ENCODE peak calls at places on chromosomes 5 and 9, in six cellular contexts. I, R, D, Q, A and V are unnamed samples. For H3K4me1, the result is how much of the 10 kb centered on the place peaks cover.

GRCh38 chr9:94971378-94972131 is 245.1 kb downstream of the AOPEP start:
- DNase-seq in I (no peak), R (no peak), D (peak), Q (no peak), A (no peak), V (no peak)

GRCh38 chr5:73370620-73371583 is 77.7 kb downstream of the FOXD1 start:
- DNase-seq in I (peak), R (no peak), D (no peak), Q (no peak), A (peak), V (peak)

GRCh38 chr5:39102684-39103155 is 28.5 kb upstream of the RICTOR start:
- DNase-seq in I (peak), R (no peak), D (peak), Q (no peak), A (peak), V (no peak)

GRCh38 chr9:21549251-21549765 is 67.2 kb upstream of the IFNE start:
- DNase-seq in I (peak), R (no peak), D (no peak), Q (no peak), A (peak), V (peak)

GRCh38 chr5:124973613-124974130 is 227.2 kb upstream of the ZNF608 start:
- DNase-seq in I (no peak), R (no peak), D (no peak), Q (no peak), A (no peak), V (no peak)

GRCh38 chr9:117411547-117411946 is 3.3 kb downstream of the ASTN2 start:
- DNase-seq in I (peak), R (peak), D (peak), Q (peak), A (peak), V (peak)

GRCh38 chr5:78628260-78629024 is 20.1 kb downstream of the LHFPL2 start:
- DNase-seq in I (no peak), R (no peak), D (no peak), Q (no peak), A (no peak), V (no peak)

GRCh38 chr5:53367727-53368126 is 112.7 kb upstream of the FST start:
- DNase-seq in I (no peak), R (no peak), D (no peak), Q (no peak), A (no peak), V (no peak)

GRCh38 chr5:112002368-112002767 is 245.4 kb upstream of the NREP start:
- DNase-seq in I (no peak), R (no peak), D (no peak), Q (no peak), A (peak), V (no peak)

GRCh38 chr5:151770383-151771258 is 1.1 kb upstream of the G3BP1 start:
- DNase-seq in I (peak), R (peak), D (no peak), Q (peak), A (peak), V (no peak)

GRCh38 chr5:120463991-120464626 is at the start of gene PRR16:
- DNase-seq in I (peak), R (peak), D (no peak), Q (peak), A (peak), V (peak)

GRCh38 chr9:95463145-95464060 is 53.4 kb downstream of the PTCH1 start:
- DNase-seq in I (no peak), R (no peak), D (no peak), Q (no peak), A (no peak), V (no peak)

GRCh38 chr9:99356512-99356971 is 134.5 kb downstream of the SEC61B start:
- DNase-seq in I (no peak), R (no peak), D (no peak), Q (no peak), A (peak), V (no peak)

GRCh38 chr5:3077684-3078083 is 326.2 kb upstream of the IRX2 start:
- DNase-seq in I (no peak), R (peak), D (no peak), Q (no peak), A (no peak), V (no peak)

GRCh38 chr9:136345281-136346156 is 18.0 kb downstream of the DNLZ start:
- DNase-seq in I (no peak), R (peak), D (peak), Q (no peak), A (peak), V (peak)

GRCh38 chr9:10274983-10275382 is 337.8 kb downstream of the PTPRD start:
- DNase-seq in I (no peak), R (peak), D (no peak), Q (no peak), A (no peak), V (no peak)

GRCh38 chr5:116276952-116277351 is 192.1 kb downstream of the COMMD10 start:
- DNase-seq in I (no peak), R (no peak), D (no peak), Q (no peak), A (peak), V (no peak)

GRCh38 chr5:13814293-13814692 is 130.2 kb downstream of the DNAH5 start:
- DNase-seq in I (peak), R (no peak), D (no peak), Q (no peak), A (peak), V (peak)

GRCh38 chr5:81228084-81228483 is 5.0 kb upstream of the CKMT2 start:
- DNase-seq in I (no peak), R (no peak), D (no peak), Q (no peak), A (no peak), V (no peak)

GRCh38 chr9:124020520-124021384 is 9.2 kb downstream of the LHX2 start:
- DNase-seq in I (no peak), R (peak), D (no peak), Q (no peak), A (no peak), V (no peak)

GRCh38 chr9:14546693-14547092 is 146.5 kb downstream of the ZDHHC21 start:
- DNase-seq in I (no peak), R (no peak), D (no peak), Q (no peak), A (no peak), V (no peak)

GRCh38 chr5:168163966-168164365 is 127.5 kb upstream of the WWC1 start:
- DNase-seq in I (no peak), R (no peak), D (no peak), Q (no peak), A (no peak), V (no peak)

GRCh38 chr5:132807163-132807838 is 5.8 kb upstream of the SOWAHA start:
- DNase-seq in I (no peak), R (peak), D (peak), Q (no peak), A (no peak), V (no peak)

GRCh38 chr5:57495285-57495684 is 12.7 kb upstream of the ACTBL2 start:
- DNase-seq in I (no peak), R (no peak), D (no peak), Q (no peak), A (no peak), V (no peak)

GRCh38 chr9:6873862-6874261 is 116.1 kb downstream of the KDM4C start:
- DNase-seq in I (peak), R (no peak), D (no peak), Q (no peak), A (peak), V (no peak)

GRCh38 chr9:113978954-113979712 is 99.0 kb downstream of the AMBP start:
- DNase-seq in I (peak), R (no peak), D (no peak), Q (no peak), A (peak), V (peak)

GRCh38 chr9:114451707-114452031 is 53.6 kb downstream of the WHRN start:
- DNase-seq in I (no peak), R (no peak), D (no peak), Q (no peak), A (no peak), V (no peak)

GRCh38 chr5:154095819-154096380 is 57.1 kb downstream of the MFAP3 start:
- DNase-seq in I (no peak), R (no peak), D (no peak), Q (no peak), A (peak), V (no peak)

GRCh38 chr5:15993934-15994333 is 185.7 kb downstream of the MARCHF11 start:
- DNase-seq in I (peak), R (peak), D (no peak), Q (no peak), A (peak), V (no peak)

GRCh38 chr9:69254223-69254622 is 70.8 kb upstream of the ENTREP1 start:
- DNase-seq in I (no peak), R (no peak), D (no peak), Q (no peak), A (no peak), V (no peak)

GRCh38 chr5:122972877-122973276 is 63.6 kb downstream of the PPIC start:
- DNase-seq in I (peak), R (no peak), D (no peak), Q (no peak), A (peak), V (peak)

GRCh38 chr5:40578501-40579451 is 100.9 kb upstream of the PTGER4 start:
- DNase-seq in I (peak), R (no peak), D (no peak), Q (no peak), A (peak), V (peak)

DNA sequence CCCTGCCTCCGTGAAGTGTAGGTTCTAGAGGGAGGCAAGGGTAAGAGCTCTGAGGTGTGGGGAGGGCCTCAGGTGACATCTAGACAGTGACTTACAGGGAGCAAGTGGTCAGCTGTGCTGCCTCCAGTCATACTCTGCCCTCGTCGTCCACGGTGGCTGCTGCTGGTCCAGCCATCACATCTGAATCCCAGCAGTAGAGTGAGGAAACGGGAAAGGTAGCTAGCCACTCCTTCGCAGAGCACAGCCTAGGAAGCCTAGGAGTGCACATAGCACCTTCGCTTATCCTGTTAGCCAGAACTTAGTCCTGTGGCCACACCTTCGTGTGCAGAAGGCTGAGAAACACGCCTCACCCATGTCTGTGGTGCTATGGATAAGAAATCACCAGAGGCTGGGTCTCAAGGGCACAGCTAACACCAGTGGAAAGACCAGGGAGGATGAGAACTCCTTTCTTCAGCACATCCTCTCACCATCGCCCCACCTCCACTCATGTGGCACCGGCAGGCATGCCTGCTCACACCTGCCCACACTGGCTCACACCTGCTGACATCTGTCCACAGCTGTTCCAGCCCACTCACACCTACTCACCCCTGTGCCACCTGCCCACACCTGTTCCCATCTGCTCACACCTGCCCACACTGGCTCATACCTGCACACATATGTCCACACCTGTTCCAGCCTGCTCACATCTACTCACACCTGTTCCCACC is 44.5 kb upstream of the SLC6A19 start:
- DNase-seq in I (no peak), R (no peak), D (no peak), Q (no peak), A (no peak), V (no peak)
- H3K4me1 ChIP-seq in I (under half), R (under half), D (half or more), Q (under half), A (under half), V (under half)

DNA sequence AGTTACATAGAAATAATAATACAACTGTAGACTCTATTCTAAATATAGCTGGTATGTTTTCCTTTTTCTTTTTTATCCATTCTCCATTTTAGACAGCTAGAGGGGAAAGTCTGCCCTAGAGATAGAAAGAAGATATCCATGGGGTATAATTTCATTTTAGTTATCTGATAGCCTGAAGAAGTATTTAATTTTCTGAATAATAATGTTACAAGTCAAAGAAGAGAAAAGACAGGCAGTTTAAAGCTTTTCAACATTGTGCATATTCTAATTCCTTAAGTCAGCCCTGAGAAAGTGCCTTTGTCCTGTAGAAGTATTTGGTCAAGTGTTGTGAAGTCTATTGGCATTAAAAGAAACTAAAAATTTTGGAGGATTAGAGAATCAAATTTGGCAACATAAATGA is 2.5 kb upstream of the VCAN start:
- DNase-seq in I (no peak), R (no peak), D (no peak), Q (no peak), A (no peak), V (no peak)
- H2AFZ ChIP-seq in I (no peak), R (no peak), D (no peak), Q (no peak), A (no peak), V (no peak)

GRCh38 chr5:143342607-143343006 is 60.9 kb downstream of the NR3C1 start:
- DNase-seq in I (no peak), R (no peak), D (no peak), Q (no peak), A (no peak), V (no peak)
- H3K4me1 ChIP-seq in I (under half), R (under half), D (under half), Q (under half), A (half or more), V (under half)

GRCh38 chr9:121373401-121373769 is 3.3 kb upstream of the STOM start:
- DNase-seq in I (peak), R (no peak), D (no peak), Q (no peak), A (no peak), V (no peak)
- H2AFZ ChIP-seq in I (no peak), R (no peak), D (no peak), Q (no peak), A (peak), V (no peak)

DNA sequence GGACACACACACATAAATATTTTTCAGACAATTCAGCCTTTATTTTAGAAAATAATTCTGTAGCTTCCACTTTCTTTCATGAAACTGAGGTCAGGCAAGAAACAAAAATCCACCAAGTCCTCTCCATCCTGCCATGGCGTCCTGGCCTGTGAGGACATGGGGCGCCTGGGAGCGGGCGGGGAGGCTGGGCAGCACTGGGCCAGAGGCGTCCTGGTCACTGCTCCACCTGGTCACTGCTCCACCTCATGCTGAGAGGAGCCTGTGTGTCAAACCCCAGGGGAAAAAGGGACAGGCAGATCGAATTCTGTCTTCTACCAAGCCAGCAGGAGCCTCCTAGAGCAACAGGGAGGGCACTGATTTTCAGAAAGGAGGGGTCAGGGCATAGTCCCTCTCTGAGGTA is 12.1 kb downstream of the MGAT1 start:
- DNase-seq in I (no peak), R (no peak), D (no peak), Q (no peak), A (no peak), V (no peak)
- H3K4me1 ChIP-seq in I (under half), R (under half), D (under half), Q (under half), A (under half), V (under half)

DNA sequence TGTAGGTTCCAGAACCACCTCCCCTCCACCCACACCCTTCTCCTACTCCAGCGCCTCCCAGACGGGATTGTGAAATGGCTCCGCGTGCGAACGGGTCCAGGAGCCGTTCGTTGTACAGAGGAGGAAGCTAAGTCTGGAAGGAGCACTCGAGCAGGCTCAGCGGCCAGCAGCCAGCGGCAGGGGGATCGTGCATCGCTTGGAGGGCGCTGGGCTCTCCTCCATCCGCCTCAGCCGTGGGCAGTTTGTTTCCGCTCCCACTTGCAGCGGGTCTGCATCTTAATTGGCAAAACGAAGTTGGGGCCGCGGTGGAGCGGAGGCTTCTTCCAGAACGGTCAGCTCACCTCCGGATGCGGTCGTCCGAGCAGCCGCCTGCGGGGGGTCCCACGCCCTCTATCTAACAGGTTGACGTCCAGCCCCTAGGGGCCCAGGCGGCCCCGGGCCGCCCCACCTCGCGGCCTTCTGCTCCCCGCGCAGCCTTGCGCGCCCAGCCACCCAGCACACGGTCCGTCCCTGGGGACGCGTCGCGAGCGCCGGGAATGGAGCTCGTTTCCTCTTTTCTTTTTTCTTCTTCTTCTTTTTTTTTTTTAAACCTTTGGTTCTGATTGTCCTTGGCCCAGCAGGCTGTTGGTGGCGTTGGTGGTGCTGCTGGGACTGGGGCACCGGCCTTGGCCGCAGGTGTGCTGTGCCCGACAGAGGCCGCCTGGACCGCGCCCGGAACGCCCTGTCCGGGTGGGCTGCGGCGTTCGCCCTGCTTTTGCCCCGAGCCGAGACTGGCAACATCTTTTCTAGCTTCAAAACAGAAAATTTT is 3.9 kb upstream of the BARX1 start:
- DNase-seq in I (peak), R (peak), D (no peak), Q (no peak), A (peak), V (no peak)
- H2AFZ ChIP-seq in I (peak), R (peak), D (no peak), Q (peak), A (no peak), V (no peak)

DNA sequence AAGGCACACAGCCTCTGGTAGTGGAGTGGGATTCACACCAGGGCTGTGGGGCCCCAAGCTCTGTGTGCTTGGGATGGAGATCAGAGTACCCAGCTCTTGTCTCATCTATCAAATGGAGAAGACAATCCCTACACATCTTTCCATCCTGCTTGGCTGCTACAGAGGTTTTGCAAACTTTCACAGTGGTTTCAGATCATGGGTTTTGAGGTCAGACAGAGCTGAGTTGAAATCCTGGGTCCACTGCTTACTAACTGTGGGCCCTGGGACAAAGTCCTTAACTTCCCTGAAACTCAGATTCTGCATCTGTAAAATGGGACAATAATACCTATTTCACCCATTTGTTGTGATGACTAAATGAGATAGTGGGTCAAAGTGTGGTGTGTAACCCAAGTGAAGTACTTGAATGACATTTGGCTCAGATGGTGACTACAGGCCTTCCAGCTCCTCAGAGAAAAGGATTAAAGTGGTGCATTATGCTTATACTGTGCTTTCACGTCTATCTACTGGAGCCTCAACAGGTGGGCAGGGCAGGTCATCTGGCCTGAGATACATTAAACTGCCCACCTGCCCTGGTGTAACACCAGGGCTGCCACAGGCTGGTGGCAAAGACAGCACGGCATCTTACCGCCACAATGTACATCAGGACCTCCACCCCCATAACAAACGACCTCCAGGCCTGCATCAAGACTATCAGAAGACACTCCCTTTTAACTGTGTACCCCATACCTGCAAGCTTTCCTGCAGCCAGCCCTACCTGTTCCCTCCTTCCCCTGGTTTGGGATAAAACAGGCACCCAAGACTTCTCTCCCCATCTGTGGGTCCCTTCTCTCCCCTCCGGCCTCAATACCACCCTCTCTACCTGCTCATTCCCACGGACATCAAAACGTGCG is 774 bp upstream of the TRAF1 start:
- DNase-seq in I (no peak), R (no peak), D (no peak), Q (no peak), A (no peak), V (no peak)
- H3K4me1 ChIP-seq in I (under half), R (under half), D (under half), Q (under half), A (under half), V (under half)

DNA sequence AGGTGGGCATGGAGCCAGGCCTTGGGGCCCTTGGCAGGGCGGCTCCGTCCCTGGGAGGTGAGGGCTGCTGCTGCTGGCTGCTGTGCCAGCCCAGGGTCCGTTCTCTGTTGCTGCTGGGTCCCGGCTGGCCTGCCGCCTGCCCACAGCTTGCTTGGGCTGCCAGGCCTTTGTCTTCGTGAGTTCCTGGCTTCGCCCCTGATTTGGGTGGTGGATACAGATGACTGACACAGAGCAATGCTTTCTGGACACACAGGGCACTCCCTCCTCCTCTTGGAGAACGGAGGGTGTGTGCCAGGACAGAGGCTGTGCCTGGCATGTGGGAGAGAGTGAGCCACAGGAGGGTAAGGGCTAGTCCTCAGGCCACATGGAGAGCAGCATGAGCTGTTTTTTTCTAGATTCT is 166.1 kb downstream of the MACROH2A1 start:
- DNase-seq in I (no peak), R (no peak), D (no peak), Q (no peak), A (peak), V (no peak)
- H2AFZ ChIP-seq in I (no peak), R (no peak), D (no peak), Q (no peak), A (no peak), V (no peak)